ENCODE peak calls at places on chromosomes 2 and 18, in seven cellular contexts. O, T, K, C, S, G and Y are unnamed samples.

GRCh38 chr2:67267238-67267637 is 129.9 kb upstream of the ETAA1 start:
- DNase-seq in C (no peak), K (no peak), O (no peak), T (no peak), G (no peak), S (no peak), Y (no peak)

GRCh38 chr2:102139851-102140250 is 2.7 kb upstream of the IL1R1 start:
- DNase-seq in K (no peak), C (no peak), O (no peak), T (no peak), S (no peak), G (no peak), Y (no peak)

GRCh38 chr2:64987001-64987962 is 1.9 kb upstream of the SLC1A4 start:
- DNase-seq in O (no peak), C (peak), T (no peak), S (no peak), K (no peak), G (peak), Y (no peak)

GRCh38 chr2:98510322-98510662 is 65.6 kb downstream of the INPP4A start:
- DNase-seq in K (no peak), S (no peak), T (no peak), O (no peak), C (no peak), G (no peak), Y (no peak)

GRCh38 chr2:178404380-178404767 is 46.6 kb downstream of the PRKRA start:
- DNase-seq in O (peak), S (peak), G (no peak), T (no peak), C (peak), K (no peak), Y (no peak)

GRCh38 chr2:176291768-176292393 is 22.6 kb downstream of the MTX2 start:
- DNase-seq in G (peak), K (no peak), S (no peak), O (no peak), C (peak), T (no peak), Y (no peak)

GRCh38 chr18:3256693-3257626 is 5.0 kb upstream of the MYL12B start:
- DNase-seq in G (peak), K (no peak), C (no peak), T (no peak), O (no peak), S (no peak), Y (no peak)

GRCh38 chr2:105800036-105800755 is 55.5 kb downstream of the NCK2 start:
- DNase-seq in C (no peak), K (no peak), S (no peak), T (no peak), O (no peak), G (peak), Y (no peak)

GRCh38 chr2:30662268-30663131 is 144.7 kb downstream of the CAPN13 start:
- DNase-seq in K (no peak), O (peak), C (no peak), T (peak), S (no peak), G (no peak), Y (no peak)

GRCh38 chr18:61001138-61001537 is 332.1 kb upstream of the CDH20 start:
- DNase-seq in S (no peak), C (no peak), O (no peak), G (no peak), K (no peak), T (no peak), Y (no peak)

GRCh38 chr2:112784199-112785189 is at the start of gene IL1A:
- DNase-seq in K (no peak), C (no peak), G (no peak), S (no peak), O (no peak), T (no peak), Y (no peak)

GRCh38 chr2:173075056-173075780 is 428 bp upstream of the MAP3K20 start:
- DNase-seq in S (no peak), G (no peak), T (no peak), O (no peak), C (no peak), K (no peak), Y (no peak)

GRCh38 chr18:3180325-3180724 is 39.4 kb downstream of the MYOM1 start:
- DNase-seq in C (no peak), G (no peak), S (no peak), O (no peak), K (no peak), T (no peak), Y (no peak)

GRCh38 chr18:38450876-38451275 is 885.3 kb upstream of the CELF4 start:
- DNase-seq in K (no peak), C (no peak), G (no peak), S (no peak), T (no peak), O (no peak), Y (no peak)

GRCh38 chr2:64641585-64641984 is 12.1 kb downstream of the SERTAD2 start:
- DNase-seq in O (no peak), S (no peak), T (no peak), C (no peak), K (no peak), G (no peak), Y (no peak)

GRCh38 chr2:43201497-43201896 is 24.9 kb downstream of the ZFP36L2 start:
- DNase-seq in C (no peak), O (no peak), G (no peak), T (no peak), S (no peak), K (no peak), Y (no peak)

GRCh38 chr2:88334418-88334817 is 118.1 kb downstream of the FOXI3 start:
- DNase-seq in S (no peak), K (no peak), O (no peak), C (no peak), G (no peak), T (no peak), Y (no peak)

GRCh38 chr2:149365826-149366583 is 35.6 kb downstream of the LYPD6 start:
- DNase-seq in G (peak), S (no peak), C (no peak), K (no peak), T (no peak), O (no peak), Y (no peak)

GRCh38 chr2:202721621-202722020 is 86.9 kb downstream of the FAM117B start:
- DNase-seq in G (peak), S (no peak), K (no peak), O (no peak), T (no peak), C (no peak), Y (no peak)

GRCh38 chr18:8548186-8548585 is 61.1 kb upstream of the RAB12 start:
- DNase-seq in T (no peak), K (no peak), G (no peak), O (no peak), C (no peak), S (no peak), Y (no peak)

GRCh38 chr2:66843856-66844255 is 408.9 kb downstream of the MEIS1 start:
- DNase-seq in O (no peak), G (no peak), K (no peak), T (no peak), C (no peak), S (no peak), Y (no peak)

GRCh38 chr2:28674713-28675068 is 76.9 kb upstream of the PPP1CB start:
- DNase-seq in G (no peak), S (no peak), K (no peak), C (no peak), O (no peak), T (no peak), Y (no peak)

GRCh38 chr2:158894078-158894477 is 74.4 kb upstream of the TANC1 start:
- DNase-seq in G (peak), S (no peak), T (no peak), O (no peak), C (no peak), K (no peak), Y (no peak)

GRCh38 chr2:12950957-12951656 is 234.4 kb downstream of the TRIB2 start:
- DNase-seq in O (no peak), T (no peak), S (no peak), K (no peak), C (no peak), G (no peak), Y (no peak)

GRCh38 chr2:15668611-15669305 is 77.1 kb downstream of the DDX1 start:
- DNase-seq in C (no peak), K (no peak), T (no peak), O (no peak), G (peak), S (no peak), Y (no peak)

GRCh38 chr2:127545189-127545588 is 9.7 kb downstream of the MYO7B start:
- DNase-seq in C (no peak), G (no peak), O (no peak), S (no peak), T (no peak), K (no peak), Y (no peak)

GRCh38 chr18:76487076-76487475 is 8.0 kb downstream of the ZNF516 start:
- DNase-seq in G (no peak), K (no peak), T (no peak), S (no peak), O (no peak), C (no peak), Y (no peak)

GRCh38 chr2:193428336-193428818 is 1233.6 kb upstream of the TMEFF2 start:
- DNase-seq in T (no peak), O (no peak), S (no peak), C (no peak), K (no peak), G (peak), Y (no peak)

GRCh38 chr2:47043142-47043890 is 111.8 kb downstream of the STPG4 start:
- DNase-seq in S (peak), K (peak), G (peak), C (no peak), T (peak), O (peak), Y (peak)

GRCh38 chr2:101355561-101356130 is 31.7 kb downstream of the CREG2 start:
- DNase-seq in T (no peak), O (no peak), G (no peak), S (no peak), K (no peak), C (no peak), Y (no peak)

GRCh38 chr18:57432765-57433400 is 2.3 kb upstream of the ONECUT2 start:
- DNase-seq in C (no peak), K (no peak), G (no peak), O (no peak), S (no peak), T (no peak), Y (no peak)

GRCh38 chr18:79911009-79911870 is 40.2 kb downstream of the SLC66A2 start:
- DNase-seq in K (no peak), S (peak), O (peak), T (peak), G (no peak), C (no peak), Y (no peak)

GRCh38 chr2:191846787-191847620 is at the start of gene CAVIN2:
- DNase-seq in K (peak), O (peak), S (peak), C (peak), G (peak), T (peak), Y (no peak)

GRCh38 chr2:3656762-3657691 is 973 bp upstream of the ALLC start:
- DNase-seq in T (no peak), S (no peak), O (no peak), C (no peak), K (no peak), G (peak), Y (no peak)

GRCh38 chr2:66561645-66562336 is 126.9 kb downstream of the MEIS1 start:
- DNase-seq in T (no peak), C (no peak), K (no peak), S (no peak), G (no peak), O (no peak), Y (no peak)

GRCh38 chr18:3489462-3489861 is 39.5 kb downstream of the TGIF1 start:
- DNase-seq in S (no peak), K (no peak), O (no peak), T (no peak), C (no peak), G (no peak), Y (no peak)

GRCh38 chr2:164000171-164000570 is 264.4 kb upstream of the FIGN start:
- DNase-seq in G (no peak), S (no peak), T (no peak), C (no peak), K (no peak), O (no peak), Y (no peak)

GRCh38 chr2:173358617-173359016 is 3.9 kb downstream of the CDCA7 start:
- DNase-seq in C (no peak), K (no peak), S (no peak), G (no peak), O (no peak), T (no peak), Y (no peak)

GRCh38 chr2:9169310-9170107 is 37.1 kb upstream of the ASAP2 start:
- DNase-seq in G (no peak), S (no peak), O (no peak), C (no peak), K (no peak), T (no peak), Y (no peak)

GRCh38 chr2:96163768-96164429 is 18.7 kb upstream of the DUSP2 start:
- DNase-seq in O (peak), K (no peak), C (peak), G (no peak), S (peak), T (no peak), Y (no peak)

DNA sequence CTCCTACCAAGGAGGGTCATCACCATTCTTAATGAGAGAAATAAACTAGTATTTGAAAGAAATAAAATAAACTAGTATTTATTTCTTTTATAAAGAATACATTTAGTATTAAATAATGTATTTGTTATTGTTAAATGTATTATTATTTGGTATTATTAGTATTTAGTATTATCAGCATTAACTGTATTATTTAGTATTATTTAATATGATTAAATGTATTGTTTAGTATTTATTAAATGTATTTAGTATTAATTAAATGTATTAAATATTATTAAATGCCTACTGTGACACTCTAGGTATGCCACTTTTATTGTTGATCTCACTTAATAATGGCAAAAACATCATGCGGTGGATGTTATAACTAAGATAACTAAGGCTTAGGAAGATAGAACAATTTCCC is 353.6 kb upstream of the MAP2 start:
- DNase-seq in S (no peak), O (no peak), T (no peak), C (no peak), K (no peak), G (no peak), Y (no peak)
- TF ChIP-seq POLR2A in S (no peak), O (no peak), T (no peak), C (no peak), K (no peak), G (no peak), Y (no peak)

GRCh38 chr2:231891514-231891905 is 34.7 kb downstream of the NPPC start:
- DNase-seq in O (no peak), K (no peak), S (no peak), G (no peak), C (no peak), T (no peak), Y (no peak)

GRCh38 chr2:231894566-231895380 is 31.4 kb downstream of the NPPC start:
- DNase-seq in K (peak), G (no peak), T (no peak), O (no peak), S (no peak), C (no peak), Y (no peak)

GRCh38 chr2:231887756-231888155 is 38.4 kb downstream of the NPPC start:
- DNase-seq in G (no peak), T (no peak), S (no peak), O (no peak), C (no peak), K (no peak), Y (no peak)

GRCh38 chr2:231886071-231886681 is 40.0 kb downstream of the NPPC start:
- DNase-seq in G (no peak), T (no peak), S (no peak), C (no peak), K (no peak), O (no peak), Y (no peak)

GRCh38 chr2:231890896-231891513 is 35.2 kb downstream of the NPPC start:
- DNase-seq in S (no peak), O (no peak), C (no peak), K (no peak), T (no peak), G (no peak), Y (no peak)
- TF ChIP-seq POLR2A in S (no peak), O (no peak), C (no peak), K (no peak), T (no peak), G (no peak), Y (no peak)

GRCh38 chr2:74533464-74533863 is 3.7 kb downstream of the HTRA2 start:
- DNase-seq in K (no peak), C (no peak), O (no peak), G (no peak), T (no peak), S (no peak), Y (no peak)
- TF ChIP-seq POLR2A in K (no peak), C (peak), O (no peak), G (peak), T (no peak), S (no peak), Y (no peak)

GRCh38 chr2:196259507-196260481 is 88.4 kb upstream of the STK17B start:
- DNase-seq in S (no peak), G (peak), K (no peak), T (no peak), O (no peak), C (no peak), Y (no peak)
- TF ChIP-seq POLR2A in S (no peak), G (no peak), K (no peak), T (no peak), O (no peak), C (no peak), Y (no peak)

DNA sequence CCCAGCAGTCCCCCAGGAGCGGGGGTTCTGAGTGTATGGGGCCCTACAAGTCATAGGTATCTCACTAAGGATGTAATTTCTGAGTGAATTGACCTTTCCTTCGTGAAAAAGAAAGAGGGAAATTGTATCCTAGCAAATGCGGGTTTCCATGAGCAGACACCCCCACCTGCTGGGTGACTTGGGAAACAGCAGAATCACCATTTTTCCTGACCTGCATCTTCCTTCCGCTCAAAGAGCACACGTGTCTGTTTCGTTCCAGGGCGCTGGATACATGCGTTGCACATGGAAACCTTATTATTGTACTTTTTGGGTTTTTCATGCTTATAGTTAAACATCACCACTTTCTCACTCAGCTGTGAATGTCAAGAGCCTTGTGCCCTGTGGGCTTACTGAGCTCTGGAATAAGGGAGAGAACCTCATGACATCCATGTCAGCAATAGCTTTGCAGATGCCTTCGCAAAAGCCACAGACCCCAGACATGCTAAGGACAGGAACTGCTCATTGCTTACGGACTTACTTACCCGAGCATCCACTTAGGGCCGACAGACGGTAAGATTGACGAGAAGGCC is 132.8 kb downstream of the TPO start:
- DNase-seq in O (peak), S (no peak), K (no peak), C (no peak), G (peak), T (peak), Y (peak)
- TF ChIP-seq POLR2A in O (no peak), S (no peak), K (no peak), C (no peak), G (no peak), T (no peak), Y (no peak)